ENCODE peak calls at places on chromosomes 6 and 20, in ten cellular contexts. W is activated T-cell treated with anti-CD3 and anti-CD28 coated beads, Interleukin-2, amount 50 U/mL, for 48 hours; A is NCI-H1105 treated with DMSO at 0.1 percent for 48 hours; R is foreskin fibroblast; S is CD8-positive, alpha-beta T cell; O is stimulated activated CD4-positive, alpha-beta T cell treated with anti-CD3 and anti-CD28 coated beads, Interleukin-4, amount 100 ng/mL, for 48 hours; Z is ureter; E is effector CD4-positive, alpha-beta T cell; I is occipital lobe; C is naive thymus-derived CD8-positive, alpha-beta T cell. B is an unnamed sample.

GRCh38 chr20:40690836-40691565 is 2.0 kb upstream of the MAFB start:
- DNase-seq in A (no peak), W (no peak), Z (no peak), I (no peak), O (no peak), E (no peak), C (no peak), S (no peak), R (no peak), B (no peak)

GRCh38 chr20:4709261-4710105 is 12.2 kb upstream of the PRND start:
- DNase-seq in E (no peak), W (no peak), I (no peak), S (no peak), O (no peak), Z (no peak), C (no peak), R (no peak), A (no peak), B (no peak)

GRCh38 chr6:112362827-112363565 is 15.9 kb downstream of the RFPL4B start:
- DNase-seq in Z (no peak), O (no peak), W (no peak), A (no peak), I (no peak), E (no peak), C (no peak), S (no peak), R (no peak), B (no peak)

GRCh38 chr6:43989556-43990248 is 137.6 kb downstream of the MRPL14 start:
- DNase-seq in Z (no peak), C (no peak), S (no peak), A (no peak), I (no peak), O (no peak), E (no peak), R (no peak), W (no peak), B (no peak)

GRCh38 chr20:63624486-63624885 is 2.4 kb downstream of the GMEB2 start:
- DNase-seq in E (no peak), S (no peak), C (no peak), O (no peak), A (no peak), R (peak), Z (no peak), I (no peak), W (no peak), B (no peak)

GRCh38 chr6:53492860-53493634 is 51.9 kb downstream of the GCLC start:
- DNase-seq in W (peak), I (no peak), R (peak), Z (no peak), S (no peak), A (peak), O (peak), C (no peak), E (no peak), B (peak)

GRCh38 chr20:33914871-33915270 is 78.8 kb upstream of the RALY start:
- DNase-seq in A (no peak), Z (no peak), O (peak), I (no peak), S (peak), R (peak), W (peak), C (peak), E (no peak), B (no peak)

GRCh38 chr6:41488392-41489129 is 57.6 kb upstream of the FOXP4 start:
- DNase-seq in S (no peak), A (no peak), E (no peak), O (no peak), Z (no peak), I (no peak), R (peak), C (no peak), W (no peak), B (no peak)

GRCh38 chr6:56699066-56699654 is 56.5 kb upstream of the DST start:
- DNase-seq in E (no peak), Z (no peak), W (no peak), S (no peak), I (no peak), A (peak), R (no peak), O (no peak), C (no peak), B (no peak)

GRCh38 chr6:100881707-100882040 is 545 bp upstream of the ASCC3 start:
- DNase-seq in S (no peak), W (no peak), R (no peak), E (no peak), Z (no peak), O (no peak), C (no peak), I (no peak), A (peak), B (no peak)

GRCh38 chr6:111952821-111953535 is 79.7 kb upstream of the FYN start:
- DNase-seq in R (no peak), Z (no peak), S (no peak), I (no peak), E (no peak), C (no peak), A (no peak), O (no peak), W (no peak), B (no peak)

GRCh38 chr6:34836451-34836850 is 44.6 kb downstream of the BLTP3A start:
- DNase-seq in C (no peak), Z (no peak), S (no peak), R (no peak), W (no peak), A (no peak), I (no peak), O (no peak), E (no peak), B (no peak)

GRCh38 chr6:105136433-105137350 is 43.1 kb downstream of the POPDC3 start:
- DNase-seq in S (no peak), O (peak), E (no peak), I (peak), W (peak), C (no peak), R (peak), Z (peak), A (peak), B (peak)

GRCh38 chr6:85640806-85641205 is 1.9 kb downstream of the SYNCRIP start:
- DNase-seq in R (no peak), A (no peak), O (no peak), I (no peak), S (no peak), W (no peak), E (no peak), C (no peak), Z (no peak), B (no peak)